ENCODE peak calls at places on chromosomes 5 and 9, in ten cellular contexts. M, E, R, T, F, U, Z, Q, L and V are unnamed samples.

GRCh38 chr9:72361227-72361626 is 3.8 kb downstream of the ZFAND5 start:
- DNase-seq in M (no peak), E (no peak), R (no peak), T (no peak), F (no peak), U (no peak), Z (no peak), Q (no peak), L (no peak), V (no peak)

GRCh38 chr5:119058979-119059529 is 11.8 kb upstream of the DMXL1 start:
- DNase-seq in M (no peak), E (no peak), R (no peak), T (no peak), F (no peak), U (no peak), Z (no peak), Q (no peak), L (no peak), V (no peak)

GRCh38 chr9:90261698-90262097 is 380.9 kb downstream of the DIRAS2 start:
- DNase-seq in M (no peak), E (no peak), R (no peak), T (no peak), F (no peak), U (no peak), Z (no peak), Q (no peak), L (no peak), V (no peak)

GRCh38 chr5:177311723-177312648 is at the start of gene MXD3:
- DNase-seq in M (peak; percentile 98), E (peak; percentile 90), R (peak; percentile 97), T (peak; percentile 98), F (peak; percentile 99), U (peak; percentile 98), Z (peak; percentile 94), Q (peak; percentile 99), L (peak; percentile 96), V (peak; percentile 100)

GRCh38 chr5:149282027-149282965 is 10.6 kb downstream of the AFAP1L1 start:
- DNase-seq in M (no peak), E (no peak), R (no peak), T (no peak), F (peak; percentile 83), U (no peak), Z (no peak), Q (no peak), L (no peak), V (no peak)

GRCh38 chr9:125995706-125996105 is 248.5 kb downstream of the PBX3 start:
- DNase-seq in M (no peak), E (no peak), R (no peak), T (no peak), F (peak; percentile 4), U (no peak), Z (no peak), Q (no peak), L (no peak), V (no peak)

GRCh38 chr5:40437452-40437861 is 242.3 kb upstream of the PTGER4 start:
- DNase-seq in M (no peak), E (no peak), R (no peak), T (no peak), F (no peak), U (no peak), Z (no peak), Q (no peak), L (peak; percentile 57), V (peak; percentile 68)

GRCh38 chr9:134253596-134254205 is 72.6 kb upstream of the RXRA start:
- DNase-seq in M (no peak), E (no peak), R (no peak), T (no peak), F (no peak), U (no peak), Z (no peak), Q (no peak), L (peak; percentile 24), V (peak; percentile 72)

GRCh38 chr5:84274585-84275468 is 109.9 kb downstream of the EDIL3 start:
- DNase-seq in M (peak; percentile 2), E (peak; percentile 14), R (peak; percentile 59), T (no peak), F (no peak), U (peak; percentile 28), Z (peak; percentile 9), Q (no peak), L (peak; percentile 62), V (peak; percentile 5)

GRCh38 chr5:179348833-179349232 is 3.6 kb upstream of the ADAMTS2 start:
- DNase-seq in M (no peak), E (no peak), R (no peak), T (no peak), F (no peak), U (no peak), Z (no peak), Q (no peak), L (no peak), V (no peak)

GRCh38 chr5:55440188-55440646 is 94.5 kb downstream of the PLPP1 start:
- DNase-seq in M (peak; percentile 42), E (no peak), R (no peak), T (no peak), F (no peak), U (no peak), Z (no peak), Q (no peak), L (peak; percentile 64), V (peak; percentile 10)

GRCh38 chr9:87592554-87593394 is 95.1 kb downstream of the DAPK1 start:
- DNase-seq in M (peak; percentile 84), E (no peak), R (no peak), T (no peak), F (peak; percentile 78), U (peak; percentile 31), Z (no peak), Q (no peak), L (peak; percentile 85), V (peak; percentile 86)

GRCh38 chr9:89047667-89048066 is 56.4 kb downstream of the S1PR3 start:
- DNase-seq in M (no peak), E (no peak), R (no peak), T (no peak), F (no peak), U (no peak), Z (no peak), Q (no peak), L (no peak), V (no peak)

GRCh38 chr9:119412399-119412798 is 43.2 kb upstream of the BRINP1 start:
- DNase-seq in M (no peak), E (no peak), R (no peak), T (no peak), F (no peak), U (no peak), Z (no peak), Q (peak; percentile 75), L (no peak), V (no peak)

GRCh38 chr9:36258170-36258988 is at the start of gene GNE:
- DNase-seq in M (peak; percentile 96), E (peak; percentile 83), R (peak; percentile 98), T (peak; percentile 99), F (peak; percentile 99), U (peak; percentile 98), Z (peak; percentile 89), Q (peak; percentile 96), L (peak; percentile 98), V (peak; percentile 100)

GRCh38 chr5:107672212-107673105 is 1.7 kb upstream of the EFNA5 start:
- DNase-seq in M (peak; percentile 31), E (peak; percentile 93), R (peak; percentile 86), T (peak; percentile 83), F (peak; percentile 72), U (peak; percentile 87), Z (peak; percentile 15), Q (peak; percentile 91), L (peak; percentile 98), V (peak; percentile 91)

GRCh38 chr9:136754059-136754572 is 3.9 kb downstream of the LCN8 start:
- DNase-seq in M (no peak), E (no peak), R (no peak), T (no peak), F (no peak), U (no peak), Z (no peak), Q (no peak), L (no peak), V (no peak)

GRCh38 chr5:9765421-9765820 is 135.3 kb upstream of the TAS2R1 start:
- DNase-seq in M (no peak), E (no peak), R (no peak), T (no peak), F (no peak), U (no peak), Z (no peak), Q (no peak), L (no peak), V (no peak)

GRCh38 chr5:180350711-180351110 is 2.4 kb downstream of the GFPT2 start:
- DNase-seq in M (no peak), E (no peak), R (no peak), T (no peak), F (peak; percentile 23), U (no peak), Z (no peak), Q (no peak), L (no peak), V (no peak)

GRCh38 chr5:172558076-172558990 is 82.7 kb upstream of the NEURL1B start:
- DNase-seq in M (no peak), E (no peak), R (no peak), T (no peak), F (no peak), U (no peak), Z (no peak), Q (no peak), L (no peak), V (no peak)
- H3K4me3 ChIP-seq in M (no peak overlapping the region), E (no peak overlapping the region), R (no peak overlapping the region), T (peak overlapping the region; percentile 30), F (peak overlapping the region; percentile 46), U (peak overlapping the region; percentile 43), Z (no peak overlapping the region), Q (no peak overlapping the region), L (no peak overlapping the region), V (peak overlapping the region; percentile 29)

GRCh38 chr5:141356950-141357349 is 2.1 kb downstream of the PCDHGA4 start:
- DNase-seq in M (no peak), E (no peak), R (no peak), T (no peak), F (peak; percentile 35), U (no peak), Z (no peak), Q (no peak), L (no peak), V (no peak)
- H3K9me3 ChIP-seq in M (no peaks in the 10 kb centered on the region), E (peaks cover 55% of the 10 kb centered on the region), R (no peaks in the 10 kb centered on the region), T (peaks cover 55% of the 10 kb centered on the region), F (peaks cover 23% of the 10 kb centered on the region), U (peaks cover 99% of the 10 kb centered on the region), Z (peaks cover 25% of the 10 kb centered on the region), Q (no peaks in the 10 kb centered on the region), L (peaks cover 3% of the 10 kb centered on the region), V (peaks cover 10% of the 10 kb centered on the region)

GRCh38 chr9:713046-713445 is 128.5 kb upstream of the DMRT1 start:
- DNase-seq in M (no peak), E (no peak), R (no peak), T (no peak), F (no peak), U (no peak), Z (no peak), Q (no peak), L (no peak), V (no peak)
- H3K4me3 ChIP-seq in M (no peak overlapping the region), E (no peak overlapping the region), R (no peak overlapping the region), T (no peak overlapping the region), F (no peak overlapping the region), U (peak overlapping the region; percentile 43), Z (peak overlapping the region; percentile 41), Q (no peak overlapping the region), L (no peak overlapping the region), V (no peak overlapping the region)

DNA sequence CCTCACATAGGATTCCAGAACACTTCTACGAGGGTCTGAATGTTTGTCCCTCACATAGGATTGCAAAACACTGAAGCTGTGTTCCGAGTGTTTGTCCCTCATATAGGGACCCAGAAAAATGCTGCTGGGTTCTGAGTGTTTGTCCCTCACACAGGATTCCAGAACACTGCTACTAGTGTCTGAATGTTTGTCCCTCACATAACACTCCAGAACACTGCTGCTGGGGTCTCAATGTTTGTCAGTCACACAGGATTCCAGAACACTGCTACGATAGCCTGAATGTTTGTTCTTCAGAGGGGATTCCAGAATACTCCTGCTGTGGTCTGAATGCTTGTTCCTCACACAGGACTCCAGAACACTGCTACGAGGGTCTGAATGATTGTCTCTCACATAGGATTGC is 218.7 kb downstream of the FOXD4L6 start:
- DNase-seq in M (no peak), E (no peak), R (no peak), T (no peak), F (no peak), U (no peak), Z (no peak), Q (no peak), L (no peak), V (no peak)
- H3K9me3 ChIP-seq in M (peaks cover 1% of the 10 kb centered on the region), E (peaks cover 94% of the 10 kb centered on the region), R (peaks cover 11% of the 10 kb centered on the region), T (peaks cover 97% of the 10 kb centered on the region), F (peaks cover 91% of the 10 kb centered on the region), U (peaks cover 100% of the 10 kb centered on the region), Z (peaks cover 54% of the 10 kb centered on the region), Q (no peaks in the 10 kb centered on the region), L (peaks cover 40% of the 10 kb centered on the region), V (peaks cover 3% of the 10 kb centered on the region)